ENCODE peak calls at places on chromosome 9, in seven cellular contexts. One of them, this sample, is unnamed.

GRCh38 chr9:98864257-98865180 is 57.0 kb downstream of the GALNT12 start:
- DNase-seq in Peyer's patch: no peak
- DNase-seq in mammary epithelial cell: no peak
- DNase-seq in left ventricle myocardium inferior: peak; percentile 64
- DNase-seq in tibial nerve: peak; percentile 21
- DNase-seq in aorta: no peak
- DNase-seq in fibroblast of lung: peak; percentile 71
- DNase-seq in this sample: no peak

GRCh38 chr9:98541684-98542230 is 167.0 kb downstream of the GABBR2 start:
- DNase-seq in Peyer's patch: no peak
- DNase-seq in fibroblast of lung: no peak
- DNase-seq in left ventricle myocardium inferior: no peak
- DNase-seq in tibial nerve: no peak
- DNase-seq in mammary epithelial cell: no peak
- DNase-seq in aorta: no peak
- DNase-seq in this sample: no peak

GRCh38 chr9:4689687-4690104 is 10.3 kb downstream of the CDC37L1 start:
- DNase-seq in Peyer's patch: no peak
- DNase-seq in fibroblast of lung: no peak
- DNase-seq in aorta: no peak
- DNase-seq in left ventricle myocardium inferior: no peak
- DNase-seq in mammary epithelial cell: peak; percentile 62
- DNase-seq in tibial nerve: no peak
- DNase-seq in this sample: no peak

GRCh38 chr9:8287501-8287900 is 487.9 kb upstream of the DMAC1 start:
- DNase-seq in mammary epithelial cell: no peak
- DNase-seq in fibroblast of lung: no peak
- DNase-seq in tibial nerve: no peak
- DNase-seq in left ventricle myocardium inferior: no peak
- DNase-seq in Peyer's patch: no peak
- DNase-seq in aorta: no peak
- DNase-seq in this sample: no peak

GRCh38 chr9:33719581-33720374 is 75.6 kb upstream of the PRSS3 start:
- DNase-seq in left ventricle myocardium inferior: peak; percentile 15
- DNase-seq in aorta: no peak
- DNase-seq in tibial nerve: no peak
- DNase-seq in fibroblast of lung: no peak
- DNase-seq in Peyer's patch: peak; percentile 52
- DNase-seq in mammary epithelial cell: peak; percentile 9
- DNase-seq in this sample: peak; percentile 49

GRCh38 chr9:35110327-35110758 is 5.3 kb downstream of the ATOSB start:
- DNase-seq in tibial nerve: no peak
- DNase-seq in left ventricle myocardium inferior: no peak
- DNase-seq in fibroblast of lung: peak; percentile 44
- DNase-seq in aorta: peak; percentile 85
- DNase-seq in mammary epithelial cell: peak; percentile 55
- DNase-seq in Peyer's patch: no peak
- DNase-seq in this sample: peak; percentile 72

GRCh38 chr9:18658764-18659705 is 185.1 kb downstream of the ADAMTSL1 start:
- DNase-seq in tibial nerve: no peak
- DNase-seq in aorta: no peak
- DNase-seq in fibroblast of lung: peak; percentile 49
- DNase-seq in left ventricle myocardium inferior: no peak
- DNase-seq in mammary epithelial cell: peak; percentile 42
- DNase-seq in Peyer's patch: no peak
- DNase-seq in this sample: no peak

GRCh38 chr9:92590386-92590785 is 54.6 kb upstream of the ECM2 start:
- DNase-seq in tibial nerve: no peak
- DNase-seq in mammary epithelial cell: no peak
- DNase-seq in Peyer's patch: no peak
- DNase-seq in left ventricle myocardium inferior: peak; percentile 69
- DNase-seq in aorta: peak; percentile 77
- DNase-seq in fibroblast of lung: peak; percentile 77
- DNase-seq in this sample: peak; percentile 59

GRCh38 chr9:131398204-131398603 is 4.3 kb downstream of the PRRC2B start:
- DNase-seq in Peyer's patch: no peak
- DNase-seq in aorta: peak; percentile 36
- DNase-seq in fibroblast of lung: no peak
- DNase-seq in mammary epithelial cell: peak; percentile 68
- DNase-seq in tibial nerve: no peak
- DNase-seq in left ventricle myocardium inferior: no peak
- DNase-seq in this sample: no peak

GRCh38 chr9:78783743-78784142 is 486.8 kb downstream of the PSAT1 start:
- DNase-seq in fibroblast of lung: no peak
- DNase-seq in aorta: no peak
- DNase-seq in tibial nerve: no peak
- DNase-seq in mammary epithelial cell: no peak
- DNase-seq in Peyer's patch: no peak
- DNase-seq in left ventricle myocardium inferior: no peak
- DNase-seq in this sample: no peak

GRCh38 chr9:110978516-110978915 is 59.8 kb downstream of the LPAR1 start:
- DNase-seq in aorta: no peak
- DNase-seq in tibial nerve: no peak
- DNase-seq in mammary epithelial cell: no peak
- DNase-seq in left ventricle myocardium inferior: no peak
- DNase-seq in Peyer's patch: no peak
- DNase-seq in fibroblast of lung: no peak
- DNase-seq in this sample: no peak

GRCh38 chr9:6330958-6331634 is 2.9 kb downstream of the TPD52L3 start:
- DNase-seq in tibial nerve: no peak
- DNase-seq in aorta: no peak
- DNase-seq in left ventricle myocardium inferior: no peak
- DNase-seq in fibroblast of lung: no peak
- DNase-seq in Peyer's patch: no peak
- DNase-seq in mammary epithelial cell: no peak
- DNase-seq in this sample: no peak

GRCh38 chr9:112174223-112174964 is 703 bp downstream of the SUSD1 start:
- DNase-seq in left ventricle myocardium inferior: peak; percentile 74
- DNase-seq in tibial nerve: no peak
- DNase-seq in fibroblast of lung: peak; percentile 35
- DNase-seq in mammary epithelial cell: peak; percentile 54
- DNase-seq in aorta: peak; percentile 78
- DNase-seq in Peyer's patch: peak; percentile 89
- DNase-seq in this sample: peak; percentile 81

GRCh38 chr9:99801775-99802174 is 19.9 kb upstream of the NR4A3 start:
- DNase-seq in tibial nerve: no peak
- DNase-seq in Peyer's patch: no peak
- DNase-seq in left ventricle myocardium inferior: no peak
- DNase-seq in fibroblast of lung: no peak
- DNase-seq in aorta: no peak
- DNase-seq in mammary epithelial cell: no peak
- DNase-seq in this sample: no peak

GRCh38 chr9:130156672-130157071 is 15.5 kb upstream of the NCS1 start:
- DNase-seq in Peyer's patch: no peak
- DNase-seq in mammary epithelial cell: no peak
- DNase-seq in aorta: peak; percentile 79
- DNase-seq in tibial nerve: no peak
- DNase-seq in left ventricle myocardium inferior: no peak
- DNase-seq in fibroblast of lung: no peak
- DNase-seq in this sample: peak; percentile 63

GRCh38 chr9:134632329-134632728 is 9.3 kb upstream of the COL5A1 start:
- DNase-seq in mammary epithelial cell: no peak
- DNase-seq in fibroblast of lung: no peak
- DNase-seq in left ventricle myocardium inferior: peak; percentile 4
- DNase-seq in Peyer's patch: no peak
- DNase-seq in aorta: peak; percentile 21
- DNase-seq in tibial nerve: peak; percentile 8
- DNase-seq in this sample: no peak

GRCh38 chr9:15096959-15097358 is 186.7 kb upstream of the FREM1 start:
- DNase-seq in fibroblast of lung: no peak
- DNase-seq in tibial nerve: no peak
- DNase-seq in Peyer's patch: no peak
- DNase-seq in mammary epithelial cell: no peak
- DNase-seq in aorta: no peak
- DNase-seq in left ventricle myocardium inferior: no peak
- DNase-seq in this sample: no peak

GRCh38 chr9:31210982-31211570 is 1173.4 kb upstream of the ACO1 start:
- DNase-seq in mammary epithelial cell: no peak
- DNase-seq in aorta: peak; percentile 17
- DNase-seq in fibroblast of lung: peak; percentile 9
- DNase-seq in left ventricle myocardium inferior: no peak
- DNase-seq in tibial nerve: no peak
- DNase-seq in Peyer's patch: no peak
- DNase-seq in this sample: peak; percentile 8

GRCh38 chr9:133737071-133737773 is 930 bp downstream of the SARDH start:
- DNase-seq in aorta: no peak
- DNase-seq in left ventricle myocardium inferior: no peak
- DNase-seq in mammary epithelial cell: no peak
- DNase-seq in Peyer's patch: no peak
- DNase-seq in fibroblast of lung: no peak
- DNase-seq in tibial nerve: no peak
- DNase-seq in this sample: peak; percentile 55

GRCh38 chr9:14830057-14830456 is 80.2 kb downstream of the FREM1 start:
- DNase-seq in Peyer's patch: no peak
- DNase-seq in mammary epithelial cell: no peak
- DNase-seq in aorta: no peak
- DNase-seq in fibroblast of lung: no peak
- DNase-seq in left ventricle myocardium inferior: no peak
- DNase-seq in tibial nerve: no peak
- DNase-seq in this sample: no peak

GRCh38 chr9:33473216-33473615 is 508 bp downstream of the NOL6 start:
- DNase-seq in Peyer's patch: no peak
- DNase-seq in fibroblast of lung: no peak
- DNase-seq in aorta: peak; percentile 33
- DNase-seq in left ventricle myocardium inferior: no peak
- DNase-seq in tibial nerve: no peak
- DNase-seq in mammary epithelial cell: no peak
- DNase-seq in this sample: no peak

GRCh38 chr9:133023117-133023890 is 7.5 kb upstream of the GTF3C5 start:
- DNase-seq in left ventricle myocardium inferior: no peak
- DNase-seq in mammary epithelial cell: no peak
- DNase-seq in Peyer's patch: peak; percentile 61
- DNase-seq in aorta: no peak
- DNase-seq in tibial nerve: no peak
- DNase-seq in fibroblast of lung: no peak
- DNase-seq in this sample: no peak

GRCh38 chr9:114396558-114397218 is 8.9 kb upstream of the AKNA start:
- DNase-seq in left ventricle myocardium inferior: no peak
- DNase-seq in tibial nerve: no peak
- DNase-seq in fibroblast of lung: peak; percentile 97
- DNase-seq in Peyer's patch: no peak
- DNase-seq in mammary epithelial cell: no peak
- DNase-seq in aorta: no peak
- DNase-seq in this sample: no peak

GRCh38 chr9:126146254-126147145 is 180.1 kb upstream of the MVB12B start:
- DNase-seq in left ventricle myocardium inferior: no peak
- DNase-seq in aorta: no peak
- DNase-seq in fibroblast of lung: no peak
- DNase-seq in mammary epithelial cell: no peak
- DNase-seq in Peyer's patch: peak; percentile 49
- DNase-seq in tibial nerve: no peak
- DNase-seq in this sample: no peak

GRCh38 chr9:106962105-106962504 is 99.1 kb downstream of the ZNF462 start:
- DNase-seq in left ventricle myocardium inferior: no peak
- DNase-seq in Peyer's patch: no peak
- DNase-seq in fibroblast of lung: no peak
- DNase-seq in tibial nerve: no peak
- DNase-seq in aorta: no peak
- DNase-seq in mammary epithelial cell: no peak
- DNase-seq in this sample: no peak

GRCh38 chr9:110443878-110444245 is 106.2 kb upstream of the TXNDC8 start:
- DNase-seq in tibial nerve: no peak
- DNase-seq in fibroblast of lung: peak; percentile 87
- DNase-seq in mammary epithelial cell: no peak
- DNase-seq in aorta: no peak
- DNase-seq in Peyer's patch: no peak
- DNase-seq in left ventricle myocardium inferior: no peak
- DNase-seq in this sample: no peak

GRCh38 chr9:101848485-101848919 is 110.1 kb upstream of the GRIN3A start:
- DNase-seq in Peyer's patch: no peak
- DNase-seq in fibroblast of lung: no peak
- DNase-seq in left ventricle myocardium inferior: no peak
- DNase-seq in aorta: no peak
- DNase-seq in tibial nerve: no peak
- DNase-seq in mammary epithelial cell: no peak
- DNase-seq in this sample: no peak

GRCh38 chr9:101849102-101849707 is 110.8 kb upstream of the GRIN3A start:
- DNase-seq in left ventricle myocardium inferior: no peak
- DNase-seq in fibroblast of lung: no peak
- DNase-seq in tibial nerve: no peak
- DNase-seq in aorta: no peak
- DNase-seq in Peyer's patch: no peak
- DNase-seq in mammary epithelial cell: no peak
- DNase-seq in this sample: no peak
- H3K4me3 ChIP-seq in left ventricle myocardium inferior: no peak overlapping the region
- H3K4me3 ChIP-seq in fibroblast of lung: no peak overlapping the region
- H3K4me3 ChIP-seq in tibial nerve: no peak overlapping the region
- H3K4me3 ChIP-seq in aorta: no peak overlapping the region
- H3K4me3 ChIP-seq in Peyer's patch: no peak overlapping the region
- H3K4me3 ChIP-seq in mammary epithelial cell: no peak overlapping the region
- H3K4me3 ChIP-seq in this sample: no peak overlapping the region

DNA sequence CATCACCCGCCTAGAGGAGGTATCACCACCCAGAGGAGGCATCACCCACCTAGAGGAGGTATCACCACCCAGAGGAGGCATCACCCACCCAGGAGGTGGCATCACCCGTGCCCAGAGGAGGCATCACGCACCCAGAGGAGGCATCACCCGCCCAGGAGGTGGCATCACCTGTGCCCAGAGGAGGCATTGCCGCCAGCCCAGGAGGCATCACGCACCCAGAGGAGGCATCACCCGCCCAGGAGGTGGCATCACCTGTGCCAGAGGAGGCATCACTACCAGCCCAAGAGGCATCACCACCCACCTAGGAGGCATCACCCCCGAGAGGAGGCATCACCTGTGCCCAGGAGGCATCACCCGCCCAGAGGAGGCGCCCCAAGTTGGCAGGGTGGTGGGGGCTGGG is 2.6 kb downstream of the NOTCH1 start:
- DNase-seq in tibial nerve: no peak
- DNase-seq in aorta: no peak
- DNase-seq in mammary epithelial cell: no peak
- DNase-seq in fibroblast of lung: no peak
- DNase-seq in Peyer's patch: no peak
- DNase-seq in left ventricle myocardium inferior: no peak
- DNase-seq in this sample: no peak
- H3K27me3 ChIP-seq in tibial nerve: no peaks in the 10 kb centered on the region
- H3K27me3 ChIP-seq in aorta: no peaks in the 10 kb centered on the region
- H3K27me3 ChIP-seq in mammary epithelial cell: no peaks in the 10 kb centered on the region
- H3K27me3 ChIP-seq in fibroblast of lung: no peaks in the 10 kb centered on the region
- H3K27me3 ChIP-seq in Peyer's patch: no peaks in the 10 kb centered on the region
- H3K27me3 ChIP-seq in left ventricle myocardium inferior: no peaks in the 10 kb centered on the region
- H3K27me3 ChIP-seq in this sample: no peaks in the 10 kb centered on the region

GRCh38 chr9:27431573-27431972 is 92.5 kb upstream of the IFNK start:
- DNase-seq in left ventricle myocardium inferior: no peak
- DNase-seq in fibroblast of lung: peak; percentile 27
- DNase-seq in mammary epithelial cell: no peak
- DNase-seq in aorta: no peak
- DNase-seq in tibial nerve: no peak
- DNase-seq in Peyer's patch: no peak
- DNase-seq in this sample: no peak
- H3K27ac ChIP-seq in left ventricle myocardium inferior: peak overlapping the region; percentile 37
- H3K27ac ChIP-seq in fibroblast of lung: no peak overlapping the region
- H3K27ac ChIP-seq in mammary epithelial cell: no peak overlapping the region
- H3K27ac ChIP-seq in aorta: no peak overlapping the region
- H3K27ac ChIP-seq in tibial nerve: peak overlapping the region; percentile 69
- H3K27ac ChIP-seq in Peyer's patch: no peak overlapping the region
- H3K27ac ChIP-seq in this sample: no peak overlapping the region

DNA sequence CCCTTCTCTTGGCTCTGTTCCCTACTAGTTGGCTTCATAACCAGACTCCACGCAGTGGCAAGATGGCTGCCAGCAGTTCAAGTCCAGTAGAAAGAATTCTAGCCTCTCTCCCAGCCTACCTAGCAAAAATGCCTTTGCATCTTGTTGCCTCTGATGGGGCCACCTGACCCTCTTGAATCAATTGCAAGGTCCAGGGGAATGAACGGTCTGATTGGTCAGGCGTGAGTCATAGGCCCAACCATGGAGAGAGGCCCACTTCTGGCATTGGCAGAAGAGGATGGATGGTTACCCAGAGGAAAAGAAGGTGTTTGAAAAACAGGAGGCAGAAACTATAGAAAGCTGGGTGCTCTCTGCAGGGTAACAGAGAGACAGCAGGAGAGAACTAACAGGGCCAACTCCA is 622.6 kb downstream of the CCDC171 start:
- DNase-seq in tibial nerve: no peak
- DNase-seq in aorta: no peak
- DNase-seq in mammary epithelial cell: no peak
- DNase-seq in left ventricle myocardium inferior: no peak
- DNase-seq in fibroblast of lung: no peak
- DNase-seq in Peyer's patch: no peak
- DNase-seq in this sample: no peak
- H3K4me3 ChIP-seq in tibial nerve: no peak overlapping the region
- H3K4me3 ChIP-seq in aorta: no peak overlapping the region
- H3K4me3 ChIP-seq in mammary epithelial cell: no peak overlapping the region
- H3K4me3 ChIP-seq in left ventricle myocardium inferior: no peak overlapping the region
- H3K4me3 ChIP-seq in fibroblast of lung: no peak overlapping the region
- H3K4me3 ChIP-seq in Peyer's patch: no peak overlapping the region
- H3K4me3 ChIP-seq in this sample: no peak overlapping the region

This sample was measured in psoas muscle.